ENCODE peak calls at places on chromosomes 3 and 15, in four cellular contexts. X, L, H and E are unnamed samples.

GRCh38 chr15:64717735-64718495 is 57.5 kb downstream of the RBPMS2 start:
- DNase-seq in L (peak; percentile 27), H (no peak), X (no peak), E (no peak)

GRCh38 chr15:65184305-65184943 is 718 bp downstream of the CLPX start:
- DNase-seq in L (peak; percentile 56), H (peak; percentile 66), X (peak; percentile 77), E (peak; percentile 81)

GRCh38 chr3:122003112-122003511 is 18.9 kb downstream of the ILDR1 start:
- DNase-seq in X (no peak), L (no peak), H (no peak), E (no peak)

GRCh38 chr3:9091811-9092210 is 128.5 kb upstream of the RAD18 start:
- DNase-seq in H (no peak), L (no peak), X (peak; percentile 49), E (no peak)

GRCh38 chr3:57998366-57999283 is 9.6 kb upstream of the FLNB start:
- DNase-seq in L (peak; percentile 53), X (no peak), H (no peak), E (no peak)

GRCh38 chr3:189563841-189564563 is 67.2 kb upstream of the TP63 start:
- DNase-seq in L (peak; percentile 6), H (no peak), X (no peak), E (no peak)

GRCh38 chr15:61499371-61499770 is 270.3 kb upstream of the RORA start:
- DNase-seq in X (no peak), L (no peak), H (no peak), E (no peak)

GRCh38 chr3:187183210-187183862 is 13.9 kb upstream of the RTP1 start:
- DNase-seq in X (no peak), H (peak; percentile 56), L (peak; percentile 49), E (no peak)

GRCh38 chr3:49413338-49413734 is 1.1 kb downstream of the TCTA start:
- DNase-seq in H (no peak), L (no peak), X (no peak), E (no peak)
- H3K27ac ChIP-seq in H (no peak overlapping the region), L (peak overlapping the region; percentile 92), X (peak overlapping the region; percentile 75), E (peak overlapping the region; percentile 97)

GRCh38 chr3:70736009-70736408 is 423.6 kb upstream of the MDFIC2 start:
- DNase-seq in H (no peak), X (no peak), L (no peak), E (no peak)

GRCh38 chr3:70740082-70740481 is 427.6 kb upstream of the MDFIC2 start:
- DNase-seq in L (no peak), H (no peak), X (no peak), E (no peak)

GRCh38 chr3:70740872-70741271 is 428.4 kb upstream of the MDFIC2 start:
- DNase-seq in L (no peak), X (no peak), H (no peak), E (no peak)

GRCh38 chr3:70738310-70738681 is 425.9 kb upstream of the MDFIC2 start:
- DNase-seq in X (no peak), H (no peak), L (no peak), E (no peak)

DNA sequence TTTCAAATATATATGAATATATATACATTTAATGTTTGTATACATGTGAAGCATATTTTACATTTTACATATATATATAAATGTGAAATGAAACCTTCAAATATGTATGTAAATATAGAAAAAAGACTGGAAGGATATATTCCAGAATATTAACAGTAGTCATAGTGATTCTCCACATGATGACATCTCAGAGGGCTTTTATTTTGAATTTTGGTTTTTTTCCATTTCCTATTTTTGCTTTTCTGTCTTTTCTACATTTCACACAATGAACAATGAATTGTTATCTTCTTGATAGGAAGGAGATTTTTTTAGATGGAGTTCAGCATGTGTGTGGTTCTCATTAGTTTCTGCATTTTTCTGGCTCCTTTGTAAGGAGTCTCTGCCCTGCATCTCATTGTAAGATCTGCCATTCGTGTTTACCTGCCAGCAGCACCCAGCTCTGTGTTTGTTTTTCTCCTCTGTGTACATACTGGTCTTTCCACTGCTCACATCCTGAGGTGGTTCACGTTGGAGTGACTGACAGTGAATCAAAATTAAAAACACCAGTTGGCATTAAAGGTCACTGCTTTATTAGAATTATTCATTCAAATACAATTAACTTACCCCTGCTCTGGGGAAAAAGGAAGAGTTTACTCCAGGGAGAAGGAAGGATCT is 425.3 kb upstream of the MDFIC2 start:
- DNase-seq in H (no peak), X (no peak), L (no peak), E (no peak)
- H3K27ac ChIP-seq in H (no peak overlapping the region), X (no peak overlapping the region), L (no peak overlapping the region), E (no peak overlapping the region)

DNA sequence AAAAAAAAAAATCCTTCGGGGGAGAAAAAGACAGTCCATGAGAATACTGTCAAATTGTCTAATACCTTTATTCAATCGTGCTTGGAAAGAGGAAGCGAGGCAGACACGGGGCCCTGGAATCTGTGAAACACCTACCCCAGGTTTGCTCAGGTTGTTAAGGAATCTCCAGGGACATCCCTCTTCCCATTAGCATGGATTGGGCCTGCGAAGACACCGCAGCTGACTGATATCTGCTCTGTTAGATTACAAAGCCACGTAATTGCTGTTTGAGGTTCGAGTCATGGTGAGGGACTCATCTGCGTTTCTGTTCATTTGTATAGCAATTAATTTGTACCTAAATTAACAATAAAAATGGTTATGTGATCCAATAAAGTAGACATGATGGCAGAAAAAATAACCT is 91.0 kb downstream of the BDH1 start:
- DNase-seq in L (no peak), X (no peak), H (no peak), E (peak; percentile 6)
- H3K27ac ChIP-seq in L (no peak overlapping the region), X (no peak overlapping the region), H (no peak overlapping the region), E (no peak overlapping the region)

GRCh38 chr15:72180771-72181324 is 16.7 kb downstream of the GRAMD2A start:
- DNase-seq in X (no peak), L (no peak), H (no peak), E (no peak)
- H3K27ac ChIP-seq in X (no peak overlapping the region), L (no peak overlapping the region), H (no peak overlapping the region), E (no peak overlapping the region)

GRCh38 chr15:81235276-81235675 is 38.6 kb downstream of the IL16 start:
- DNase-seq in L (no peak), X (no peak), H (no peak), E (no peak)

GRCh38 chr15:81239190-81239589 is 42.5 kb downstream of the IL16 start:
- DNase-seq in X (no peak), H (no peak), L (no peak), E (no peak)

GRCh38 chr15:81235781-81236507 is 39.3 kb downstream of the IL16 start:
- DNase-seq in X (peak; percentile 66), L (no peak), H (peak; percentile 55), E (no peak)
- H3K27ac ChIP-seq in X (no peak overlapping the region), L (no peak overlapping the region), H (no peak overlapping the region), E (no peak overlapping the region)

GRCh38 chr15:57328479-57329250 is 47.6 kb upstream of the CGNL1 start:
- DNase-seq in H (no peak), X (no peak), L (no peak), E (no peak)
- H3K27ac ChIP-seq in H (no peak overlapping the region), X (no peak overlapping the region), L (no peak overlapping the region), E (no peak overlapping the region)

DNA sequence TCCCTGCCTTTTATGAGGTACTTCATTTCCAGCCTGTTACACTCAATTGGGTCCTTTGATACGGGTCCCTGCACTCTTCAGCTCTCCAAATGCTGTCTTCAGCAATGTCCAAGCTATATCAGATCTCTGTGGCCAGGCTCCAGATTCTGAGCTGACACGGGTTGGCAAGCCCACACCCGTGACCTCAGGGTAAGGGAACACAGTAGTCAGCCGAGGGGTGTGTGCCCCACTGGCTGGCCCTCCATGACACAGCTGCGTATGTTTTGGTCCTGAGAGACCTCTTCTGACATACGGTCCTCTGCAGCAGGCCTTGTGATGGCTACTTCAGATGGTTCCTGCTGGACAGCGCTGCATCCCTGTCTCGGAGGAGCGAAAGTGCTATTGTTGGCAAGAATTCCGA is 85.1 kb upstream of the ADAMTS17 start:
- DNase-seq in L (no peak), H (no peak), X (no peak), E (no peak)
- H3K27ac ChIP-seq in L (no peak overlapping the region), H (no peak overlapping the region), X (no peak overlapping the region), E (no peak overlapping the region)

GRCh38 chr15:66844041-66844746 is 142.2 kb downstream of the SMAD6 start:
- DNase-seq in H (no peak), X (no peak), L (no peak), E (peak; percentile 54)

GRCh38 chr15:66843581-66843980 is 141.5 kb downstream of the SMAD6 start:
- DNase-seq in H (no peak), L (no peak), X (no peak), E (peak; percentile 3)

GRCh38 chr15:66841953-66842681 is 140.1 kb downstream of the SMAD6 start:
- DNase-seq in H (peak; percentile 94), L (no peak), X (peak; percentile 92), E (peak; percentile 94)

GRCh38 chr15:66844747-66845145 is 142.7 kb downstream of the SMAD6 start:
- DNase-seq in L (no peak), X (no peak), H (no peak), E (no peak)

DNA sequence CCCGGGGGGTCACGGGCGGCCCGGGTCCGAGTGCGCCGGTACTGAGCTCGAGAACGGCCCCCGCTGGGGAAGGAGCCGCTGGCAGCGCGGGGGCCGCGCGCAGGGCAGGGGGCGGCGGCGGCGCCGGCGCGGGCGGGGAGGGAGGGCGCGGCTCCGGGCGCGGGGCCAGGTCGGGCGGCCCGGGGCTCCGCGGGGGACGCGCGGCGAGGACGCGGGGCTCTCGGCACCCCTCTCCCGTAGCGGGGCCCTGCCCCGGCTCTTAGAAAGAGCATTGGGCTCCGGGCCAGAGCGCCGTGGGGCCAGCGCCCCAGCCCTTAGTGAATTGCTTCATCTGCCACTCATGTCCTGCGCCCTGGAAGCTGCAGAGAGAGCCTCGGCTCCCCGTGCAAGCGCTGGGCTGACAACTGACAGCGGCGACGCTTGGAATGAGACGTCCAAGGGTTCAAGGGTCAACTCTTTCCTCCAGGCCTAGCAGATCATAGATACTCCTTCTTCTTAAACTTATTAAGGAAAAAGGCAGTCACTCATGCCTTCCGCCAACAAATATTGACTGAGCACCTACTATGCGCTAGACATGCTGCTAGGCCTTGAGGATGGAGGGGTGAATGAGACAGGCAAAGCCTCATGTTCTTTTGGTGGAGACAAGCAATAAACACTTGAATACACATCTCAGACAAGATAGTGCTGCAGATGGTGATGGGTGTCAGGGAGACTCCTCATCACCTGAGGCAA is 140.8 kb downstream of the SMAD6 start:
- DNase-seq in X (peak; percentile 85), H (peak; percentile 88), L (no peak), E (peak; percentile 93)
- H3K27ac ChIP-seq in X (peak overlapping the region; percentile 78), H (peak overlapping the region; percentile 98), L (no peak overlapping the region), E (peak overlapping the region; percentile 95)

GRCh38 chr3:149231876-149232275 is 10.2 kb upstream of the CP start:
- DNase-seq in L (no peak), X (no peak), H (no peak), E (no peak)

GRCh38 chr3:149233323-149233722 is 11.7 kb upstream of the CP start:
- DNase-seq in L (no peak), H (no peak), X (no peak), E (no peak)

GRCh38 chr3:149239357-149239936 is 17.8 kb upstream of the CP start:
- DNase-seq in H (no peak), X (no peak), L (no peak), E (no peak)

GRCh38 chr3:149235599-149236424 is 14.2 kb upstream of the CP start:
- DNase-seq in X (no peak), L (no peak), H (no peak), E (no peak)

DNA sequence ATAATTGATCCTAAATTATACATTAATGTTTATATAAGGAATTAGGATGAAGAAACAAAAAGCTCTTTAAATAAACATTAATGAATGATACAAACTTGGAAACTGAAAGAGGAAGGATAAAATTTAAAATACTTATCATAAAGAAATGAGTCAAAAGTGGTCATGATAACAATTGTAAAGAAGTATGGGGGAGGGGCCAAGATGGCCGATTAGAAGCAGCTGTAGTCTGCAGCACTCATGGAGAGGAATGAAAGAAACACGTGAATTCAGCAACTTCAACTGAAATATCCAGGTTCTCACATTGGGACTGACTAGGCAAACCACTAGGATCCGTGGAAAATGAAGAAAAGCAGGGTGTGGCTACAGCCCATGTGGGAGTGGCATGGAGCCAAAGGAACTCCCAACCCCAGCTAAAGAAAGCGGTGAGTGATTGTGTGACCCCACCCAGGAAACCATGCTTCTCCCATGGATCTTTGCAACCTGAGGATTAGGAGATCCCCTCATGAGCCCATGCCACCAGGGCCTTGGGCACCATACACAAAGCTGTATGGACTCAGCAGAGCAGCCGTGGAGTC is 13.1 kb upstream of the CP start:
- DNase-seq in X (no peak), L (no peak), H (no peak), E (no peak)
- H3K27ac ChIP-seq in X (no peak overlapping the region), L (no peak overlapping the region), H (no peak overlapping the region), E (no peak overlapping the region)